ENCODE peak calls at places on chromosomes 12 and 14, in eight cellular contexts. P is endodermal cell; J is NCI-H1092 treated with DMSO at 0.1 percent for 48 hours; Z is NCI-H146; T is kidney glomerular epithelial cell; K is central memory CD4-positive, alpha-beta T cell; Q is stimulated activated CD4-positive, alpha-beta T cell treated with anti-CD3 and anti-CD28 coated beads, Interleukin-2, amount 100 ng/mL, for 24 hours; H is naive B cell. L is an unnamed sample.

GRCh38 chr12:74259199-74259598 is 278.4 kb upstream of the ATXN7L3B start:
- DNase-seq in J (no peak), T (no peak), H (no peak), P (no peak), K (no peak), Q (no peak), Z (no peak), L (no peak)

GRCh38 chr14:104359301-104359968 is 220.1 kb upstream of the C14orf180 start:
- DNase-seq in Z (no peak), K (no peak), J (no peak), H (no peak), T (no peak), Q (no peak), P (peak), L (no peak)

GRCh38 chr12:91515944-91516739 is 333.5 kb upstream of the DCN start:
- DNase-seq in H (no peak), P (no peak), J (no peak), Q (no peak), K (no peak), T (no peak), Z (no peak), L (no peak)

GRCh38 chr14:68596701-68597100 is 196.2 kb downstream of the ZFP36L1 start:
- DNase-seq in P (no peak), K (no peak), Z (no peak), J (no peak), H (no peak), Q (no peak), T (no peak), L (no peak)

GRCh38 chr14:105919458-105920150 is 393.2 kb downstream of the TMEM121 start:
- DNase-seq in Z (no peak), K (no peak), P (no peak), Q (no peak), T (no peak), H (no peak), J (no peak), L (no peak)

GRCh38 chr12:52231305-52232232 is 1.5 kb upstream of the KRT7 start:
- DNase-seq in K (no peak), J (no peak), H (no peak), P (no peak), Q (no peak), T (no peak), Z (no peak), L (peak)

GRCh38 chr14:102610968-102611811 is 18.7 kb downstream of the RCOR1 start:
- DNase-seq in K (no peak), Z (no peak), J (no peak), Q (no peak), T (no peak), P (no peak), H (peak), L (no peak)

GRCh38 chr12:49034287-49034622 is 15.7 kb upstream of the PRKAG1 start:
- DNase-seq in T (no peak), H (no peak), K (no peak), Q (no peak), P (no peak), Z (no peak), J (no peak), L (no peak)

GRCh38 chr12:54628186-54628846 is 6.4 kb downstream of the LACRT start:
- DNase-seq in T (no peak), K (no peak), J (no peak), Z (no peak), P (peak), Q (no peak), H (no peak), L (no peak)